ENCODE peak calls at places on chromosomes 12 and 14, in four cellular contexts. One of them, this sample, is unnamed.

GRCh38 chr12:124434951-124435805 is 132.2 kb downstream of the NCOR2 start:
- DNase-seq in activated CD8-positive, alpha-beta T cell treated with anti-CD3 and anti-CD28 coated beads, Interleukin-2, amount 10 ng/mL, durations not matched to agents 7 days and 5 days: no peak
- DNase-seq in choroid plexus epithelial cell: no peak
- DNase-seq in RCC 7860: no peak
- DNase-seq in this sample: no peak

GRCh38 chr12:131912526-131913274 is 16.4 kb upstream of the PUS1 start:
- DNase-seq in activated CD8-positive, alpha-beta T cell treated with anti-CD3 and anti-CD28 coated beads, Interleukin-2, amount 10 ng/mL, durations not matched to agents 7 days and 5 days: no peak
- DNase-seq in choroid plexus epithelial cell: peak
- DNase-seq in RCC 7860: peak
- DNase-seq in this sample: peak

GRCh38 chr12:27644446-27644845 is 51.8 kb upstream of the REP15 start:
- DNase-seq in activated CD8-positive, alpha-beta T cell treated with anti-CD3 and anti-CD28 coated beads, Interleukin-2, amount 10 ng/mL, durations not matched to agents 7 days and 5 days: no peak
- DNase-seq in choroid plexus epithelial cell: peak
- DNase-seq in RCC 7860: no peak
- DNase-seq in this sample: peak

GRCh38 chr14:92577321-92577742 is 63.8 kb downstream of the RIN3 start:
- DNase-seq in activated CD8-positive, alpha-beta T cell treated with anti-CD3 and anti-CD28 coated beads, Interleukin-2, amount 10 ng/mL, durations not matched to agents 7 days and 5 days: peak
- DNase-seq in choroid plexus epithelial cell: no peak
- DNase-seq in RCC 7860: no peak
- DNase-seq in this sample: no peak

GRCh38 chr12:60333461-60333860 is 737.6 kb downstream of the SLC16A7 start:
- DNase-seq in activated CD8-positive, alpha-beta T cell treated with anti-CD3 and anti-CD28 coated beads, Interleukin-2, amount 10 ng/mL, durations not matched to agents 7 days and 5 days: no peak
- DNase-seq in choroid plexus epithelial cell: peak
- DNase-seq in RCC 7860: no peak
- DNase-seq in this sample: peak

GRCh38 chr12:1115471-1116242 is 124.6 kb downstream of the ERC1 start:
- DNase-seq in activated CD8-positive, alpha-beta T cell treated with anti-CD3 and anti-CD28 coated beads, Interleukin-2, amount 10 ng/mL, durations not matched to agents 7 days and 5 days: no peak
- DNase-seq in choroid plexus epithelial cell: peak
- DNase-seq in RCC 7860: no peak
- DNase-seq in this sample: peak

GRCh38 chr14:45252356-45253069 is 489 bp downstream of the MIS18BP1 start:
- DNase-seq in activated CD8-positive, alpha-beta T cell treated with anti-CD3 and anti-CD28 coated beads, Interleukin-2, amount 10 ng/mL, durations not matched to agents 7 days and 5 days: peak
- DNase-seq in choroid plexus epithelial cell: no peak
- DNase-seq in RCC 7860: no peak
- DNase-seq in this sample: peak

GRCh38 chr14:26597136-26598080 is at the start of gene NOVA1:
- DNase-seq in activated CD8-positive, alpha-beta T cell treated with anti-CD3 and anti-CD28 coated beads, Interleukin-2, amount 10 ng/mL, durations not matched to agents 7 days and 5 days: no peak
- DNase-seq in choroid plexus epithelial cell: peak
- DNase-seq in RCC 7860: no peak
- DNase-seq in this sample: peak

GRCh38 chr14:104429291-104429861 is 150.2 kb upstream of the C14orf180 start:
- DNase-seq in activated CD8-positive, alpha-beta T cell treated with anti-CD3 and anti-CD28 coated beads, Interleukin-2, amount 10 ng/mL, durations not matched to agents 7 days and 5 days: peak
- DNase-seq in choroid plexus epithelial cell: no peak
- DNase-seq in RCC 7860: no peak
- DNase-seq in this sample: no peak